ENCODE peak calls at places on chromosomes 12 and 14, in ten cellular contexts. T is WERI-Rb-1; F is T-helper 2 cell treated with Interferon-gamma antibody and Interleukin-4, amounts not matched to agents 5 μg/mL and 100 μg/mL, for 36 hours; K is lung; Z is body of pancreas; E is fibroblast of mammary gland; G is GM19239; R is stimulated activated CD4-positive, alpha-beta T cell treated with anti-CD3 and anti-CD28 coated beads, Interleukin-1b, Interleukin-23, amount 100 ng/mL, for 1 hour; A is fibroblast of the aortic adventitia; B is central memory CD8-positive, alpha-beta T cell. L is an unnamed sample.

GRCh38 chr12:65958456-65958855 is 134.2 kb downstream of the HMGA2 start:
- DNase-seq in T (no peak), F (no peak), K (no peak), Z (no peak), E (no peak), G (no peak), R (no peak), A (peak), B (no peak), L (no peak)

GRCh38 chr14:57976701-57977100 is 110.8 kb upstream of the SLC35F4 start:
- DNase-seq in T (no peak), F (no peak), K (no peak), Z (no peak), E (no peak), G (no peak), R (no peak), A (no peak), B (no peak), L (no peak)

GRCh38 chr12:104478396-104479140 is 21.8 kb downstream of the CHST11 start:
- DNase-seq in T (no peak), F (no peak), K (no peak), Z (no peak), E (no peak), G (no peak), R (no peak), A (no peak), B (no peak), L (no peak)

GRCh38 chr12:4648099-4648498 is 752 bp downstream of the AKAP3 start:
- DNase-seq in T (no peak), F (no peak), K (no peak), Z (no peak), E (peak), G (no peak), R (no peak), A (peak), B (no peak), L (no peak)

GRCh38 chr14:104938960-104939359 is 14.3 kb downstream of the PLD4 start:
- DNase-seq in T (no peak), F (no peak), K (no peak), Z (no peak), E (no peak), G (no peak), R (no peak), A (no peak), B (no peak), L (no peak)

GRCh38 chr12:123131879-123132402 is 18.9 kb downstream of the PITPNM2 start:
- DNase-seq in T (no peak), F (no peak), K (peak), Z (no peak), E (no peak), G (no peak), R (no peak), A (no peak), B (no peak), L (peak)

GRCh38 chr14:59925797-59926196 is 5.9 kb downstream of the LRRC9 start:
- DNase-seq in T (no peak), F (no peak), K (no peak), Z (no peak), E (no peak), G (no peak), R (no peak), A (no peak), B (no peak), L (no peak)

GRCh38 chr14:99274346-99275221 is 2.6 kb upstream of the BCL11B start:
- DNase-seq in T (peak), F (peak), K (no peak), Z (peak), E (peak), G (no peak), R (no peak), A (peak), B (no peak), L (peak)

GRCh38 chr12:52990206-52990605 is 16.1 kb upstream of the EIF4B start:
- DNase-seq in T (no peak), F (no peak), K (no peak), Z (no peak), E (peak), G (no peak), R (no peak), A (no peak), B (no peak), L (no peak)

GRCh38 chr12:82555699-82556098 is 131.0 kb upstream of the TMTC2 start:
- DNase-seq in T (no peak), F (no peak), K (no peak), Z (no peak), E (no peak), G (no peak), R (no peak), A (no peak), B (no peak), L (no peak)

GRCh38 chr14:20655851-20656250 is 14.4 kb upstream of the OR6S1 start:
- DNase-seq in T (no peak), F (no peak), K (no peak), Z (no peak), E (no peak), G (no peak), R (no peak), A (no peak), B (no peak), L (no peak)

GRCh38 chr12:131863711-131864396 is 30.6 kb upstream of the ULK1 start:
- DNase-seq in T (no peak), F (no peak), K (no peak), Z (no peak), E (no peak), G (no peak), R (no peak), A (no peak), B (no peak), L (peak)

GRCh38 chr12:128784030-128784770 is 39.6 kb downstream of the SLC15A4 start:
- DNase-seq in T (no peak), F (no peak), K (no peak), Z (no peak), E (peak), G (no peak), R (no peak), A (peak), B (no peak), L (no peak)

GRCh38 chr14:59395672-59396071 is 69.5 kb downstream of the GPR135 start:
- DNase-seq in T (no peak), F (no peak), K (no peak), Z (no peak), E (no peak), G (no peak), R (no peak), A (no peak), B (no peak), L (no peak)

GRCh38 chr14:104442611-104443390 is 136.8 kb upstream of the C14orf180 start:
- DNase-seq in T (no peak), F (no peak), K (peak), Z (no peak), E (no peak), G (no peak), R (no peak), A (no peak), B (peak), L (no peak)

GRCh38 chr12:15662983-15663659 is 126.1 kb downstream of the EPS8 start:
- DNase-seq in T (no peak), F (no peak), K (no peak), Z (no peak), E (peak), G (no peak), R (no peak), A (peak), B (no peak), L (no peak)

GRCh38 chr12:43835264-43835655 is 621 bp upstream of the TMEM117 start:
- DNase-seq in T (no peak), F (no peak), K (no peak), Z (no peak), E (peak), G (no peak), R (no peak), A (peak), B (no peak), L (no peak)

GRCh38 chr12:111445311-111446043 is 39.8 kb downstream of the SH2B3 start:
- DNase-seq in T (no peak), F (no peak), K (no peak), Z (peak), E (no peak), G (no peak), R (no peak), A (no peak), B (no peak), L (no peak)

GRCh38 chr14:53062856-53063255 is 90.3 kb downstream of the DDHD1 start:
- DNase-seq in T (no peak), F (no peak), K (no peak), Z (no peak), E (peak), G (no peak), R (no peak), A (peak), B (no peak), L (no peak)

GRCh38 chr14:54918427-54918826 is 15.8 kb upstream of the GCH1 start:
- DNase-seq in T (no peak), F (no peak), K (no peak), Z (no peak), E (no peak), G (no peak), R (no peak), A (no peak), B (no peak), L (no peak)

GRCh38 chr14:77097006-77097688 is 911 bp upstream of the CIPC start:
- DNase-seq in T (no peak), F (no peak), K (no peak), Z (no peak), E (peak), G (no peak), R (no peak), A (peak), B (no peak), L (peak)

GRCh38 chr14:94906577-94906976 is 136.7 kb upstream of the GSC start:
- DNase-seq in T (no peak), F (no peak), K (no peak), Z (no peak), E (no peak), G (no peak), R (no peak), A (no peak), B (no peak), L (no peak)

GRCh38 chr12:111367661-111368221 is 1.2 kb downstream of the PHETA1 start:
- DNase-seq in T (no peak), F (no peak), K (no peak), Z (peak), E (peak), G (no peak), R (no peak), A (peak), B (no peak), L (no peak)

GRCh38 chr12:638948-639557 is 24.2 kb downstream of the NINJ2 start:
- DNase-seq in T (no peak), F (no peak), K (no peak), Z (no peak), E (no peak), G (no peak), R (no peak), A (no peak), B (no peak), L (no peak)

GRCh38 chr14:78530078-78530477 is 359.9 kb downstream of the NRXN3 start:
- DNase-seq in T (no peak), F (no peak), K (no peak), Z (peak), E (peak), G (peak), R (no peak), A (peak), B (no peak), L (no peak)

GRCh38 chr14:87450193-87450592 is 542.8 kb downstream of the GALC start:
- DNase-seq in T (no peak), F (no peak), K (no peak), Z (no peak), E (no peak), G (no peak), R (no peak), A (no peak), B (no peak), L (no peak)

GRCh38 chr12:45687081-45688015 is 42.2 kb upstream of the ARID2 start:
- DNase-seq in T (no peak), F (no peak), K (no peak), Z (no peak), E (no peak), G (no peak), R (no peak), A (no peak), B (no peak), L (no peak)

GRCh38 chr12:13587721-13588389 is 391.3 kb downstream of the EMP1 start:
- DNase-seq in T (no peak), F (no peak), K (no peak), Z (no peak), E (no peak), G (no peak), R (no peak), A (no peak), B (no peak), L (no peak)

L was measured in NCI-H1694.